ENCODE peak calls at places on chromosome 3, in six cellular contexts. One of them, this sample, is unnamed.
A peak's percentile ranks its signal among the peaks of the same experiment; 100 is the strongest.

GRCh38 chr3:179729086-179729485 is 76.2 kb downstream of the USP13 start:
- DNase-seq in cerebellum: no peak
- DNase-seq in H54: no peak
- DNase-seq in AG04450: no peak
- DNase-seq in ecto neural progenitor cell: no peak
- DNase-seq in fibroblast of lung: no peak
- DNase-seq in this sample: no peak

GRCh38 chr3:176767385-176767784 is 429.9 kb downstream of the TBL1XR1 start:
- DNase-seq in cerebellum: no peak
- DNase-seq in H54: peak; percentile 1
- DNase-seq in AG04450: peak; percentile 6
- DNase-seq in ecto neural progenitor cell: no peak
- DNase-seq in fibroblast of lung: peak; percentile 41
- DNase-seq in this sample: no peak

GRCh38 chr3:124779751-124780191 is 49.5 kb downstream of the UMPS start:
- DNase-seq in cerebellum: no peak
- DNase-seq in H54: no peak
- DNase-seq in AG04450: no peak
- DNase-seq in ecto neural progenitor cell: no peak
- DNase-seq in fibroblast of lung: no peak
- DNase-seq in this sample: no peak

GRCh38 chr3:4820296-4821121 is 158.7 kb upstream of the BHLHE40 start:
- DNase-seq in cerebellum: no peak
- DNase-seq in H54: no peak
- DNase-seq in AG04450: no peak
- DNase-seq in ecto neural progenitor cell: no peak
- DNase-seq in fibroblast of lung: no peak
- DNase-seq in this sample: no peak

GRCh38 chr3:127851899-127852298 is 29.6 kb upstream of the MGLL start:
- DNase-seq in cerebellum: peak; percentile 87
- DNase-seq in H54: no peak
- DNase-seq in AG04450: no peak
- DNase-seq in ecto neural progenitor cell: no peak
- DNase-seq in fibroblast of lung: no peak
- DNase-seq in this sample: peak; percentile 94

GRCh38 chr3:75906555-75907112 is 121.3 kb upstream of the ZNF717 start:
- DNase-seq in cerebellum: no peak
- DNase-seq in H54: no peak
- DNase-seq in AG04450: peak; percentile 18
- DNase-seq in ecto neural progenitor cell: peak; percentile 86
- DNase-seq in fibroblast of lung: peak; percentile 57
- DNase-seq in this sample: no peak

GRCh38 chr3:28476194-28476593 is 127.6 kb upstream of the AZI2 start:
- DNase-seq in cerebellum: peak; percentile 9
- DNase-seq in H54: peak; percentile 2
- DNase-seq in AG04450: peak; percentile 11
- DNase-seq in ecto neural progenitor cell: no peak
- DNase-seq in fibroblast of lung: peak; percentile 76
- DNase-seq in this sample: peak; percentile 41

GRCh38 chr3:58177747-58178527 is 32.8 kb downstream of the DNASE1L3 start:
- DNase-seq in cerebellum: peak; percentile 85
- DNase-seq in H54: peak; percentile 73
- DNase-seq in AG04450: peak; percentile 48
- DNase-seq in ecto neural progenitor cell: peak; percentile 95
- DNase-seq in fibroblast of lung: peak; percentile 77
- DNase-seq in this sample: peak; percentile 84

GRCh38 chr3:159455741-159456181 is 532.9 kb upstream of the IL12A start:
- DNase-seq in cerebellum: no peak
- DNase-seq in H54: no peak
- DNase-seq in AG04450: no peak
- DNase-seq in ecto neural progenitor cell: no peak
- DNase-seq in fibroblast of lung: no peak
- DNase-seq in this sample: no peak

GRCh38 chr3:29822051-29822450 is 541.2 kb downstream of the RBMS3 start:
- DNase-seq in cerebellum: no peak
- DNase-seq in H54: no peak
- DNase-seq in AG04450: peak; percentile 18
- DNase-seq in ecto neural progenitor cell: no peak
- DNase-seq in fibroblast of lung: peak; percentile 12
- DNase-seq in this sample: no peak

GRCh38 chr3:192170659-192171058 is 556.7 kb downstream of the FGF12 start:
- DNase-seq in cerebellum: no peak
- DNase-seq in H54: no peak
- DNase-seq in AG04450: no peak
- DNase-seq in ecto neural progenitor cell: no peak
- DNase-seq in fibroblast of lung: no peak
- DNase-seq in this sample: no peak

GRCh38 chr3:18747383-18747782 is 322.2 kb upstream of the SATB1 start:
- DNase-seq in cerebellum: no peak
- DNase-seq in H54: no peak
- DNase-seq in AG04450: no peak
- DNase-seq in ecto neural progenitor cell: no peak
- DNase-seq in fibroblast of lung: no peak
- DNase-seq in this sample: no peak

GRCh38 chr3:43025423-43025822 is 46.3 kb downstream of the GASK1A start:
- DNase-seq in cerebellum: no peak
- DNase-seq in H54: no peak
- DNase-seq in AG04450: no peak
- DNase-seq in ecto neural progenitor cell: peak; percentile 39
- DNase-seq in fibroblast of lung: no peak
- DNase-seq in this sample: no peak

GRCh38 chr3:73602171-73602570 is 22.6 kb downstream of the PDZRN3 start:
- DNase-seq in cerebellum: no peak
- DNase-seq in H54: no peak
- DNase-seq in AG04450: no peak
- DNase-seq in ecto neural progenitor cell: no peak
- DNase-seq in fibroblast of lung: peak; percentile 55
- DNase-seq in this sample: no peak

GRCh38 chr3:153679711-153680110 is 441.5 kb upstream of the ARHGEF26 start:
- DNase-seq in cerebellum: no peak
- DNase-seq in H54: no peak
- DNase-seq in AG04450: no peak
- DNase-seq in ecto neural progenitor cell: no peak
- DNase-seq in fibroblast of lung: no peak
- DNase-seq in this sample: no peak

GRCh38 chr3:159806412-159806811 is 182.2 kb upstream of the IL12A start:
- DNase-seq in cerebellum: no peak
- DNase-seq in H54: no peak
- DNase-seq in AG04450: no peak
- DNase-seq in ecto neural progenitor cell: no peak
- DNase-seq in fibroblast of lung: peak; percentile 81
- DNase-seq in this sample: no peak

GRCh38 chr3:41202834-41203345 is 3.6 kb downstream of the CTNNB1 start:
- DNase-seq in cerebellum: peak; percentile 48
- DNase-seq in H54: no peak
- DNase-seq in AG04450: no peak
- DNase-seq in ecto neural progenitor cell: no peak
- DNase-seq in fibroblast of lung: peak; percentile 70
- DNase-seq in this sample: peak; percentile 75

GRCh38 chr3:150130404-150131100 is 159.9 kb upstream of the PFN2 start:
- DNase-seq in cerebellum: no peak
- DNase-seq in H54: no peak
- DNase-seq in AG04450: no peak
- DNase-seq in ecto neural progenitor cell: no peak
- DNase-seq in fibroblast of lung: no peak
- DNase-seq in this sample: no peak